ENCODE peak calls at places on chromosome 2, in four cellular contexts. Y is HepG2; J is CD8-positive, alpha-beta memory T cell; A is CD4-positive, alpha-beta memory T cell. M is an unnamed sample.

GRCh38 chr2:28624798-28625701 is 126.6 kb upstream of the PPP1CB start:
- DNase-seq in Y (peak; percentile 47), J (peak; percentile 45), A (peak; percentile 89), M (peak; percentile 16)

GRCh38 chr2:9560628-9561027 is 5.0 kb upstream of the ADAM17 start:
- DNase-seq in A (no peak), J (no peak), Y (no peak), M (no peak)

GRCh38 chr2:159151198-159152118 is 135.0 kb downstream of the WDSUB1 start:
- DNase-seq in A (no peak), Y (no peak), J (no peak), M (no peak)

GRCh38 chr2:10289891-10290290 is 12.8 kb upstream of the HPCAL1 start:
- DNase-seq in A (no peak), J (no peak), Y (no peak), M (no peak)

GRCh38 chr2:188852752-188853151 is 121.4 kb upstream of the COL3A1 start:
- DNase-seq in J (no peak), A (no peak), Y (no peak), M (no peak)

GRCh38 chr2:164711246-164712138 is 90.2 kb upstream of the GRB14 start:
- DNase-seq in J (no peak), Y (peak; percentile 98), A (no peak), M (no peak)

GRCh38 chr2:38533180-38533579 is 69.5 kb downstream of the HNRNPLL start:
- DNase-seq in J (no peak), A (no peak), Y (no peak), M (no peak)

GRCh38 chr2:14330884-14331283 is 301.6 kb upstream of the LRATD1 start:
- DNase-seq in A (no peak), J (no peak), Y (no peak), M (no peak)

GRCh38 chr2:233847248-233847898 is 7.0 kb downstream of the HJURP start:
- DNase-seq in A (no peak), J (no peak), Y (no peak), M (no peak)

GRCh38 chr2:108458082-108458481 is 9.1 kb downstream of the GCC2 start:
- DNase-seq in A (no peak), Y (no peak), J (no peak), M (no peak)

GRCh38 chr2:43731211-43731610 is 42.6 kb upstream of the DYNC2LI1 start:
- DNase-seq in A (no peak), J (no peak), Y (no peak), M (no peak)

GRCh38 chr2:44980786-44981713 is 28.2 kb downstream of the SIX2 start:
- DNase-seq in Y (no peak), J (no peak), A (no peak), M (no peak)

GRCh38 chr2:224584768-224585204 is 377 bp downstream of the CUL3 start:
- DNase-seq in Y (peak; percentile 35), A (peak; percentile 69), J (peak; percentile 48), M (peak; percentile 30)

GRCh38 chr2:31802711-31803110 is 208.1 kb downstream of the MEMO1 start:
- DNase-seq in Y (no peak), A (no peak), J (no peak), M (no peak)

DNA sequence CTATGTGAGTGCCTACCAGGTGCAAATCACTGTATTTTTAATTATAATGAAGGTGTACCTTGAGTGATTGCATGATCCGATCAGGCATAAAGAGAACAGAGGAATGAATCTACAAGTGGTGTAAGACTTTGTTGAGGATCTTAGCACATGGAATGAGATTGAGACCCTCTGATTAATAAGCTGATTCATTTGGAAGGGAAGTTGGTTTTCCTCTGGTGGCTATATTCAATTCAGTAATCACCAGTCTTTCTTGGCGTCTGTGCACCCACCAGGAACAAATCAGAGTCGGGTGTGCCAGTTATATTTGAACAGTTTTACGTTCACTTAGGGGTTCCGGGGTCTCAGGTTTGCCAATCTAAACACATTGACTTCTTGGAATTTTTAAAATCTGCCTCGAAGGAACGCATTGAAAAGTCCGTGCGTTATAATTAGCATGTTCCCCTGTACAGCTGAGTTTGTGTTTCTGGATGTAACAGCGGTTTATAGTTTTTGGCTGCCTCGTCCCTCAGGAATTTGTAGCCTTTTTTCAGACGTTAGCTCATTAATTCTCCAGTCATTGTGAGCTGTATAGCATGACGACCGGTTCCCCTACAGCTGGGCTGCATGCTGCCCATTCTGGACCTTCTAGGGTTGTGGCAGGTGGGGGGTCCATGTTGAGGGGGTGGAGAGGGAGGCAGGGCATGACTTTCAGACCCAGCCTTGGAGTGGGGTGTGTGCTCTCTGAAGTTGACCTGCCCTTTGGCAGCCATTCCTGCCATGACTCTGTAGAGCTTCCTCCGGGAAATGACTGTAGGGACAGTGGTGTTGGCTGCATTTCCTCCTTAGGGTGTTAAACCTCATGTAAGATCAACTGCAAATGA is 20.3 kb downstream of the MYO1B start:
- DNase-seq in J (no peak), A (no peak), Y (no peak), M (no peak)
- H3K27ac ChIP-seq in J (no peak overlapping the region), A (no peak overlapping the region), Y (no peak overlapping the region), M (no peak overlapping the region)

DNA sequence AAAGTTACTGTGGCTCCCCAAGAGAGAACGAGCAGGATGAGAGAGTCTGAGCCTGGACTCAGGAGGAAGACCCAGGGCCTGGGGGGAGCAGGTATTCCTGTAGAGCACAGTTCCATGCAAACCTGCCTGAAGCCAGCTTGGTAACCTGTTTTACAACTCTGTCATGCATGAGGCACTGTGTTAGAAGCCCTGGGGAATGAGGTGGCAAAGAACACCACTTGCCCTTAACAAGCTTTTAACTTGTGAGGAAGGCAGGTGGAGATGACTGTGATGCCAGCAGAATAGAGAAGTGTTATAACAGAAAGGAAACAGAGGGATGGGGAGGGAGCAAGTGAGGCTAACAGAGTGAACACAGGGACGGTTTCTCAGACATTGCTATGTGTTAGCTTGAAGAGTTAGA is 11.4 kb upstream of the IL1A start:
- DNase-seq in A (no peak), Y (no peak), J (no peak), M (no peak)
- H3K27ac ChIP-seq in A (no peak overlapping the region), Y (no peak overlapping the region), J (no peak overlapping the region), M (no peak overlapping the region)

DNA sequence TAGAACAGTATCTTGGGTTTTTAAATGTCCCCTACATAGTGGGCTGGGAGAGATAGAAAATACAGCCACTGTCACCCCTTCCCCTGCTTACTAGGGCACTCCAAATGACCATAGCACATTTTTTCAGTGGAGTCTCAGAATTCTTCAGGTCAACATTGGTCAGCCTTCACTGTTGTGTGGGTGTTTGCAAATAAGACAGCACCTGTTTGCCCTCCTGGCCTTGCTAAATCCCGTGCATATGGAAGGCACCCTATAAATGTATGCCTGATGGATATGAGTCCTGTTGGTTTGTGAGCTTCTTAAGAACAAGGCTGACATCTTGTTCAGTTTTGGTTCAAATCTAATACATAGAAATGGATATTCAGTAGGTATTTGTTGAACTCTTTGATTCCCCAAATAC is 12.5 kb downstream of the ITGA6 start:
- DNase-seq in Y (no peak), J (no peak), A (no peak), M (no peak)
- H3K27ac ChIP-seq in Y (no peak overlapping the region), J (no peak overlapping the region), A (no peak overlapping the region), M (no peak overlapping the region)

GRCh38 chr2:207131634-207132418 is 33.9 kb downstream of the KLF7 start:
- DNase-seq in Y (no peak), A (no peak), J (no peak), M (no peak)
- H3K27ac ChIP-seq in Y (no peak overlapping the region), A (no peak overlapping the region), J (no peak overlapping the region), M (peak overlapping the region; percentile 44)

GRCh38 chr2:241808701-241809382 is at the start of gene NEU4:
- DNase-seq in J (no peak), Y (peak; percentile 87), A (no peak), M (no peak)
- H3K27ac ChIP-seq in J (no peak within 1 kb of the TSS), Y (peak within 1 kb of the TSS; percentile 84), A (no peak within 1 kb of the TSS), M (no peak within 1 kb of the TSS)

GRCh38 chr2:209592106-209592505 is 168.3 kb downstream of the MAP2 start:
- DNase-seq in Y (no peak), A (no peak), J (no peak), M (no peak)

GRCh38 chr2:209600257-209601180 is 171.1 kb upstream of the UNC80 start:
- DNase-seq in Y (no peak), A (no peak), J (no peak), M (no peak)

GRCh38 chr2:209593930-209594329 is 170.1 kb downstream of the MAP2 start:
- DNase-seq in A (no peak), J (no peak), Y (no peak), M (no peak)

GRCh38 chr2:209591021-209591420 is 167.2 kb downstream of the MAP2 start:
- DNase-seq in A (no peak), Y (no peak), J (no peak), M (no peak)

GRCh38 chr2:209596275-209596674 is 172.4 kb downstream of the MAP2 start:
- DNase-seq in Y (no peak), J (no peak), A (no peak), M (no peak)
- H3K27ac ChIP-seq in Y (no peak overlapping the region), J (no peak overlapping the region), A (no peak overlapping the region), M (no peak overlapping the region)

GRCh38 chr2:27296466-27296865 is 11.8 kb downstream of the UCN start:
- DNase-seq in A (no peak), J (no peak), Y (no peak), M (no peak)

GRCh38 chr2:27294928-27295327 is 12.7 kb downstream of the TRIM54 start:
- DNase-seq in A (no peak), Y (no peak), J (no peak), M (no peak)

GRCh38 chr2:27298391-27299080 is 9.7 kb downstream of the UCN start:
- DNase-seq in A (no peak), Y (no peak), J (no peak), M (no peak)

GRCh38 chr2:27291865-27292264 is 9.6 kb downstream of the TRIM54 start:
- DNase-seq in J (no peak), Y (peak; percentile 44), A (no peak), M (no peak)

GRCh38 chr2:27297195-27297594 is 11.1 kb downstream of the UCN start:
- DNase-seq in A (no peak), Y (no peak), J (no peak), M (no peak)
- H3K27ac ChIP-seq in A (no peak overlapping the region), Y (no peak overlapping the region), J (no peak overlapping the region), M (no peak overlapping the region)

GRCh38 chr2:105578166-105578565 is 166.5 kb upstream of the NCK2 start:
- DNase-seq in J (no peak), Y (no peak), A (no peak), M (no peak)

GRCh38 chr2:105575626-105576025 is 169.1 kb upstream of the NCK2 start:
- DNase-seq in J (no peak), Y (no peak), A (no peak), M (no peak)

GRCh38 chr2:105577762-105578161 is 166.9 kb upstream of the NCK2 start:
- DNase-seq in A (no peak), Y (no peak), J (no peak), M (no peak)

GRCh38 chr2:105576050-105576439 is 168.7 kb upstream of the NCK2 start:
- DNase-seq in A (no peak), Y (no peak), J (no peak), M (peak; percentile 33)

GRCh38 chr2:105576440-105577241 is 168.1 kb upstream of the NCK2 start:
- DNase-seq in Y (peak; percentile 54), J (no peak), A (no peak), M (no peak)
- H3K27ac ChIP-seq in Y (no peak overlapping the region), J (no peak overlapping the region), A (no peak overlapping the region), M (no peak overlapping the region)